ENCODE peak calls at places on chromosomes 1 and 21, in nine cellular contexts. F is upper lobe of right lung, H is kidney, B is uterus, S is lower lobe of right lung, O is hepatocyte, C is heart right ventricle, Q is K562, L is fibroblast of lung. M is an unnamed sample.

GRCh38 chr1:8217011-8217711 is 100.8 kb upstream of the SLC45A1 start:
- DNase-seq in C (peak), Q (no peak), F (peak), O (peak), S (peak), L (no peak), H (peak), B (peak), M (no peak)

GRCh38 chr21:22871692-22872091 is 1873.5 kb downstream of the NCAM2 start:
- DNase-seq in C (no peak), O (no peak), L (no peak), S (no peak), F (no peak), Q (no peak), H (no peak), B (no peak), M (no peak)

GRCh38 chr1:96183928-96184327 is 537.7 kb upstream of the PTBP2 start:
- DNase-seq in C (no peak), L (no peak), Q (no peak), O (no peak), B (no peak), S (no peak), F (no peak), H (no peak), M (no peak)

GRCh38 chr21:42521805-42522204 is 8.2 kb downstream of the SLC37A1 start:
- DNase-seq in B (no peak), F (no peak), O (no peak), Q (no peak), H (no peak), L (no peak), C (no peak), S (no peak), M (no peak)

GRCh38 chr21:28311776-28312175 is 680.9 kb downstream of the LTN1 start:
- DNase-seq in F (no peak), S (no peak), B (no peak), H (no peak), O (no peak), C (no peak), L (no peak), Q (no peak), M (no peak)

GRCh38 chr1:34907487-34908090 is 21.9 kb downstream of the DLGAP3 start:
- DNase-seq in C (no peak), S (no peak), B (no peak), L (no peak), Q (no peak), H (no peak), O (no peak), F (no peak), M (no peak)

GRCh38 chr1:79079770-79080169 is 73.2 kb upstream of the ADGRL4 start:
- DNase-seq in L (peak), B (no peak), S (no peak), H (peak), C (no peak), O (peak), Q (no peak), F (no peak), M (peak)

GRCh38 chr1:240765732-240766363 is 153.9 kb upstream of the GREM2 start:
- DNase-seq in F (no peak), S (no peak), L (peak), C (no peak), Q (no peak), B (no peak), H (no peak), O (peak), M (no peak)

GRCh38 chr1:225772323-225772768 is 5.3 kb upstream of the SRP9 start:
- DNase-seq in S (peak), Q (peak), O (peak), C (peak), H (peak), L (peak), B (peak), F (peak), M (peak)

GRCh38 chr1:187641015-187641414 is 812.3 kb downstream of the PLA2G4A start:
- DNase-seq in Q (no peak), O (peak), S (no peak), H (no peak), F (no peak), B (no peak), L (no peak), C (no peak), M (no peak)

GRCh38 chr1:7491089-7491817 is 279.8 kb upstream of the VAMP3 start:
- DNase-seq in H (no peak), Q (no peak), F (no peak), B (peak), C (no peak), S (no peak), L (peak), O (no peak), M (no peak)

GRCh38 chr1:179190861-179191260 is 38.6 kb downstream of the ABL2 start:
- DNase-seq in B (no peak), F (no peak), C (no peak), L (peak), O (no peak), H (no peak), S (no peak), Q (no peak), M (no peak)
- H3K4me3 ChIP-seq in B (no peak), F (no peak), C (no peak), L (no peak), O (no peak), H (no peak), S (no peak), Q (no peak), M (no peak)

GRCh38 chr1:216742625-216743024 is 19.4 kb upstream of the ESRRG start:
- DNase-seq in F (no peak), B (no peak), O (no peak), S (no peak), H (no peak), C (no peak), L (peak), Q (no peak), M (no peak)
- TF ChIP-seq CTCF in F (no peak), B (no peak), O (peak), S (no peak), H (no peak), C (peak), L (peak), Q (no peak), M (peak)

GRCh38 chr1:173925306-173926242 is 8.4 kb upstream of the SERPINC1 start:
- DNase-seq in B (no peak), L (no peak), F (no peak), O (peak), Q (no peak), C (no peak), H (no peak), S (no peak), M (no peak)
- H3K27ac ChIP-seq in B (no peak), L (no peak), F (no peak), O (peak), Q (no peak), C (no peak), H (no peak), S (no peak), M (no peak)

DNA sequence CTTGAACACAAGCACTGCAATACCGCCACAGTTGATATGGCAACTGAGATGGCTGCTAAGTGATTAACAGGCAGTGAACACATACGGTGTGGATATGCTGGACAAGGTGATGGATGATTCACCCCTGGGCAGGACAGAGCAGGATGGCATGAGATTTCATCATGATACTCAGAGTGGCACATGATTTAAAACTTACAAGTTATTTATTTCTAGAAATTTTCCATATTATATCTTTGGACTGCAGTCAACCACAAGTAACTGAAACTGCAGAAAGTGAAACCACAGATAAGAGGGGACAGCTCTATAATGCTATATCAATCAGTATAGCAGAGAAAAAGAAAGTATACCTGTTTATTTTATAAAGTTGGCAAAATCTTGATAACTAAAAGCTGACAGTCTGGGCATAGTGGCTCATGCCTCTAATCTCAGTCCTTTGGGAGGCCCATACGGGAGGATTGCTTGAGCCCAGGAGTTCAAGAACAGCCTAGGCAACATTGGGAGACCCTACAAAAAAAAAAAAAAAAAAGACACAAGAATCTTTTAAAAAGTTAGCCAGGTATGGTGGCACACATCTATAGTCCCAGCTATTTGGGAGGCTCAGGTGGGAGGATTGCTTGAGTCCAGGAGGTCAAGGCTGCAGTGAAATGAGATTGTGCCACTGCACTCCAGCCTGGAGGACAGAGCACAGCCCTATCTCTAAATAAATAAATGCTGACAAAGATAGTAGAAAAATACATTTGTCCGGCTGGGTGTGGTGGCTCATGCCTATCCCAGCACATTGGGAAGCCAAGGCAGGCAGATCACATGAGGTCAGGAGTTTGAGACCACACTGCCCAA is 48.1 kb downstream of the PHACTR4 start:
- DNase-seq in L (peak), H (no peak), Q (no peak), C (no peak), B (no peak), F (no peak), S (no peak), O (peak), M (no peak)
- H3K4me3 ChIP-seq in L (no peak), H (no peak), Q (peak), C (no peak), B (no peak), F (no peak), S (no peak), O (no peak), M (no peak)

GRCh38 chr1:21899267-21899810 is 37.8 kb downstream of the HSPG2 start:
- DNase-seq in S (no peak), C (no peak), O (no peak), L (no peak), F (no peak), H (no peak), B (no peak), Q (no peak), M (no peak)

GRCh38 chr1:21901473-21901847 is 35.6 kb downstream of the HSPG2 start:
- DNase-seq in L (no peak), C (peak), Q (no peak), S (no peak), O (no peak), H (no peak), F (no peak), B (peak), M (no peak)

GRCh38 chr1:21898326-21899155 is 38.6 kb downstream of the HSPG2 start:
- DNase-seq in L (no peak), Q (no peak), C (no peak), S (no peak), H (no peak), O (no peak), B (no peak), F (no peak), M (no peak)

GRCh38 chr1:21900766-21901472 is 36.2 kb downstream of the HSPG2 start:
- DNase-seq in C (no peak), O (no peak), H (no peak), B (no peak), L (no peak), S (no peak), F (no peak), Q (no peak), M (no peak)

DNA sequence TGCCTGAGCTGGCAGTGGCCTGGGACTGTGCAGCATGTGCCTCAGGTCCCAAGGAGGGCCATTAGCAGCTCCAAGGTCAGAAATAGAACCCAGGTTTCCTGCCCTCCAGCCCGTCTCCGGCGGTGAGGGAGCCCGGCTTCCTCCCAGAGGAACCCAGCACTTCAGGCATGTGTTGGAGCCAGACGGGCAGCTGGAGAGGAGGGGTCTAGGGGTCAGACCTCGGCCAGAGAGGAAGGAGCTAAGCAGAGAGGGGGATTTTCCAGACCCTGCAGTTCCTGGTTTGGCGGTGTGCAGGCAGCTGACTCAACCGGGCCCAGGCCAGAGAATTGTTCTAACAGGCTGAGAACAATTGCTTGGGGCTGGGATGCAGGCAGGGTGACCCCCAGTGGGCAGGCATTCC is 37.1 kb downstream of the HSPG2 start:
- DNase-seq in S (no peak), C (no peak), F (no peak), B (no peak), H (no peak), O (no peak), Q (no peak), L (no peak), M (no peak)
- TF ChIP-seq CTCF in S (no peak), C (no peak), F (no peak), B (no peak), H (no peak), O (no peak), Q (no peak), L (no peak), M (no peak)